ENCODE peak calls at places on chromosomes 12 and 14, in ten cellular contexts. One of them, this sample, is unnamed.

GRCh38 chr14:64684091-64684490 is 20.1 kb upstream of the PLEKHG3 start:
- DNase-seq in transverse colon: no peak
- DNase-seq in A549: no peak
- DNase-seq in sigmoid colon: peak; percentile 80
- DNase-seq in tibial nerve: no peak
- DNase-seq in SK-N-SH: no peak
- DNase-seq in H1: no peak
- DNase-seq in stomach: no peak
- DNase-seq in suprapubic skin: no peak
- DNase-seq in upper lobe of left lung: no peak
- DNase-seq in this sample: no peak

GRCh38 chr12:16348435-16349131 is 1.1 kb downstream of the MGST1 start:
- DNase-seq in transverse colon: no peak
- DNase-seq in A549: peak; percentile 39
- DNase-seq in sigmoid colon: no peak
- DNase-seq in tibial nerve: no peak
- DNase-seq in SK-N-SH: no peak
- DNase-seq in H1: no peak
- DNase-seq in stomach: no peak
- DNase-seq in suprapubic skin: no peak
- DNase-seq in upper lobe of left lung: no peak
- DNase-seq in this sample: no peak

GRCh38 chr12:67826946-67827719 is 162.1 kb upstream of the IFNG-AS1 start:
- DNase-seq in transverse colon: peak; percentile 14
- DNase-seq in A549: peak; percentile 9
- DNase-seq in sigmoid colon: no peak
- DNase-seq in tibial nerve: no peak
- DNase-seq in SK-N-SH: no peak
- DNase-seq in H1: no peak
- DNase-seq in stomach: no peak
- DNase-seq in suprapubic skin: no peak
- DNase-seq in upper lobe of left lung: no peak
- DNase-seq in this sample: no peak

GRCh38 chr12:118571730-118572129 is 195.4 kb downstream of the SUDS3 start:
- DNase-seq in transverse colon: no peak
- DNase-seq in A549: no peak
- DNase-seq in sigmoid colon: no peak
- DNase-seq in tibial nerve: no peak
- DNase-seq in SK-N-SH: no peak
- DNase-seq in H1: no peak
- DNase-seq in stomach: no peak
- DNase-seq in suprapubic skin: no peak
- DNase-seq in upper lobe of left lung: no peak
- DNase-seq in this sample: no peak

GRCh38 chr14:50594577-50595316 is 34.8 kb downstream of the ATL1 start:
- DNase-seq in transverse colon: no peak
- DNase-seq in A549: no peak
- DNase-seq in sigmoid colon: no peak
- DNase-seq in tibial nerve: no peak
- DNase-seq in SK-N-SH: no peak
- DNase-seq in H1: no peak
- DNase-seq in stomach: no peak
- DNase-seq in suprapubic skin: no peak
- DNase-seq in upper lobe of left lung: no peak
- DNase-seq in this sample: no peak

GRCh38 chr12:92074889-92075288 is 70.8 kb downstream of the BTG1 start:
- DNase-seq in transverse colon: no peak
- DNase-seq in A549: no peak
- DNase-seq in sigmoid colon: no peak
- DNase-seq in tibial nerve: no peak
- DNase-seq in SK-N-SH: no peak
- DNase-seq in H1: no peak
- DNase-seq in stomach: no peak
- DNase-seq in suprapubic skin: no peak
- DNase-seq in upper lobe of left lung: no peak
- DNase-seq in this sample: no peak

GRCh38 chr14:24316597-24316950 is 5.3 kb downstream of the LTB4R start:
- DNase-seq in transverse colon: no peak
- DNase-seq in A549: no peak
- DNase-seq in sigmoid colon: peak; percentile 59
- DNase-seq in tibial nerve: no peak
- DNase-seq in SK-N-SH: no peak
- DNase-seq in H1: no peak
- DNase-seq in stomach: no peak
- DNase-seq in suprapubic skin: no peak
- DNase-seq in upper lobe of left lung: no peak
- DNase-seq in this sample: no peak

GRCh38 chr12:71958457-71958856 is 19.8 kb downstream of the TPH2 start:
- DNase-seq in transverse colon: no peak
- DNase-seq in A549: no peak
- DNase-seq in sigmoid colon: no peak
- DNase-seq in tibial nerve: no peak
- DNase-seq in SK-N-SH: no peak
- DNase-seq in H1: no peak
- DNase-seq in stomach: no peak
- DNase-seq in suprapubic skin: no peak
- DNase-seq in upper lobe of left lung: no peak
- DNase-seq in this sample: no peak

GRCh38 chr12:54040148-54040494 is 7.3 kb downstream of the HOXC5 start:
- DNase-seq in transverse colon: no peak
- DNase-seq in A549: peak; percentile 57
- DNase-seq in sigmoid colon: no peak
- DNase-seq in tibial nerve: no peak
- DNase-seq in SK-N-SH: peak; percentile 70
- DNase-seq in H1: no peak
- DNase-seq in stomach: no peak
- DNase-seq in suprapubic skin: no peak
- DNase-seq in upper lobe of left lung: no peak
- DNase-seq in this sample: no peak

GRCh38 chr14:105945891-105946290 is 419.5 kb downstream of the TMEM121 start:
- DNase-seq in transverse colon: no peak
- DNase-seq in A549: peak; percentile 8
- DNase-seq in sigmoid colon: no peak
- DNase-seq in tibial nerve: no peak
- DNase-seq in SK-N-SH: no peak
- DNase-seq in H1: no peak
- DNase-seq in stomach: no peak
- DNase-seq in suprapubic skin: no peak
- DNase-seq in upper lobe of left lung: peak; percentile 38
- DNase-seq in this sample: no peak

GRCh38 chr12:31585271-31585670 is 5.7 kb downstream of the DENND5B start:
- DNase-seq in transverse colon: no peak
- DNase-seq in A549: peak; percentile 33
- DNase-seq in sigmoid colon: no peak
- DNase-seq in tibial nerve: no peak
- DNase-seq in SK-N-SH: no peak
- DNase-seq in H1: no peak
- DNase-seq in stomach: no peak
- DNase-seq in suprapubic skin: no peak
- DNase-seq in upper lobe of left lung: no peak
- DNase-seq in this sample: no peak

GRCh38 chr12:47218191-47218654 is 138.5 kb upstream of the AMIGO2 start:
- DNase-seq in transverse colon: no peak
- DNase-seq in A549: no peak
- DNase-seq in sigmoid colon: no peak
- DNase-seq in tibial nerve: no peak
- DNase-seq in SK-N-SH: no peak
- DNase-seq in H1: no peak
- DNase-seq in stomach: no peak
- DNase-seq in suprapubic skin: no peak
- DNase-seq in upper lobe of left lung: no peak
- DNase-seq in this sample: no peak

GRCh38 chr14:35789651-35790050 is 19.4 kb downstream of the RALGAPA1 start:
- DNase-seq in transverse colon: no peak
- DNase-seq in A549: no peak
- DNase-seq in sigmoid colon: no peak
- DNase-seq in tibial nerve: no peak
- DNase-seq in SK-N-SH: no peak
- DNase-seq in H1: no peak
- DNase-seq in stomach: no peak
- DNase-seq in suprapubic skin: no peak
- DNase-seq in upper lobe of left lung: no peak
- DNase-seq in this sample: no peak

GRCh38 chr12:101697930-101698781 is 716 bp downstream of the CHPT1 start:
- DNase-seq in transverse colon: peak; percentile 68
- DNase-seq in A549: peak; percentile 46
- DNase-seq in sigmoid colon: peak; percentile 82
- DNase-seq in tibial nerve: peak; percentile 20
- DNase-seq in SK-N-SH: no peak
- DNase-seq in H1: no peak
- DNase-seq in stomach: peak; percentile 64
- DNase-seq in suprapubic skin: peak; percentile 85
- DNase-seq in upper lobe of left lung: peak; percentile 67
- DNase-seq in this sample: no peak

GRCh38 chr14:61153914-61154545 is 127.1 kb downstream of the TMEM30B start:
- DNase-seq in transverse colon: no peak
- DNase-seq in A549: no peak
- DNase-seq in sigmoid colon: no peak
- DNase-seq in tibial nerve: no peak
- DNase-seq in SK-N-SH: no peak
- DNase-seq in H1: no peak
- DNase-seq in stomach: no peak
- DNase-seq in suprapubic skin: no peak
- DNase-seq in upper lobe of left lung: no peak
- DNase-seq in this sample: peak; percentile 42

GRCh38 chr12:52319097-52319496 is 2.1 kb downstream of the KRT83 start:
- DNase-seq in transverse colon: no peak
- DNase-seq in A549: peak; percentile 59
- DNase-seq in sigmoid colon: no peak
- DNase-seq in tibial nerve: no peak
- DNase-seq in SK-N-SH: no peak
- DNase-seq in H1: no peak
- DNase-seq in stomach: no peak
- DNase-seq in suprapubic skin: no peak
- DNase-seq in upper lobe of left lung: no peak
- DNase-seq in this sample: no peak

GRCh38 chr12:109047081-109047805 is 5.1 kb upstream of the USP30 start:
- DNase-seq in transverse colon: no peak
- DNase-seq in A549: peak; percentile 26
- DNase-seq in sigmoid colon: no peak
- DNase-seq in tibial nerve: no peak
- DNase-seq in SK-N-SH: no peak
- DNase-seq in H1: peak; percentile 33
- DNase-seq in stomach: no peak
- DNase-seq in suprapubic skin: no peak
- DNase-seq in upper lobe of left lung: no peak
- DNase-seq in this sample: no peak

GRCh38 chr12:124668602-124669001 is 101.2 kb upstream of the NCOR2 start:
- DNase-seq in transverse colon: no peak
- DNase-seq in A549: no peak
- DNase-seq in sigmoid colon: peak; percentile 61
- DNase-seq in tibial nerve: no peak
- DNase-seq in SK-N-SH: no peak
- DNase-seq in H1: no peak
- DNase-seq in stomach: peak; percentile 64
- DNase-seq in suprapubic skin: no peak
- DNase-seq in upper lobe of left lung: peak; percentile 77
- DNase-seq in this sample: no peak

GRCh38 chr12:130978785-130979184 is 25.1 kb downstream of the ADGRD1 start:
- DNase-seq in transverse colon: no peak
- DNase-seq in A549: no peak
- DNase-seq in sigmoid colon: peak; percentile 72
- DNase-seq in tibial nerve: no peak
- DNase-seq in SK-N-SH: no peak
- DNase-seq in H1: no peak
- DNase-seq in stomach: no peak
- DNase-seq in suprapubic skin: peak; percentile 79
- DNase-seq in upper lobe of left lung: no peak
- DNase-seq in this sample: no peak

GRCh38 chr14:101733211-101733610 is 28.3 kb upstream of the PPP2R5C start:
- DNase-seq in transverse colon: no peak
- DNase-seq in A549: no peak
- DNase-seq in sigmoid colon: no peak
- DNase-seq in tibial nerve: no peak
- DNase-seq in SK-N-SH: no peak
- DNase-seq in H1: no peak
- DNase-seq in stomach: no peak
- DNase-seq in suprapubic skin: peak; percentile 40
- DNase-seq in upper lobe of left lung: peak; percentile 21
- DNase-seq in this sample: no peak
- H3K4me1 ChIP-seq in transverse colon: peaks cover 19% of the 10 kb centered on the region
- H3K4me1 ChIP-seq in A549: peaks cover 18% of the 10 kb centered on the region
- H3K4me1 ChIP-seq in sigmoid colon: peaks cover 8% of the 10 kb centered on the region
- H3K4me1 ChIP-seq in tibial nerve: peaks cover 11% of the 10 kb centered on the region
- H3K4me1 ChIP-seq in SK-N-SH: no peaks in the 10 kb centered on the region
- H3K4me1 ChIP-seq in H1: peaks cover 11% of the 10 kb centered on the region
- H3K4me1 ChIP-seq in stomach: peaks cover 14% of the 10 kb centered on the region
- H3K4me1 ChIP-seq in suprapubic skin: peaks cover 30% of the 10 kb centered on the region
- H3K4me1 ChIP-seq in upper lobe of left lung: peaks cover 13% of the 10 kb centered on the region
- H3K4me1 ChIP-seq in this sample: peaks cover 11% of the 10 kb centered on the region

GRCh38 chr14:104341532-104342434 is 203.4 kb downstream of the KIF26A start:
- DNase-seq in transverse colon: peak; percentile 87
- DNase-seq in A549: peak; percentile 87
- DNase-seq in sigmoid colon: peak; percentile 73
- DNase-seq in tibial nerve: no peak
- DNase-seq in SK-N-SH: peak; percentile 67
- DNase-seq in H1: peak; percentile 85
- DNase-seq in stomach: peak; percentile 49
- DNase-seq in suprapubic skin: no peak
- DNase-seq in upper lobe of left lung: peak; percentile 49
- DNase-seq in this sample: no peak
- TF ChIP-seq EP300 in transverse colon: no peak
- TF ChIP-seq EP300 in A549: no peak
- TF ChIP-seq EP300 in sigmoid colon: no peak
- TF ChIP-seq EP300 in tibial nerve: no peak
- TF ChIP-seq EP300 in SK-N-SH: no peak
- TF ChIP-seq EP300 in H1: no peak
- TF ChIP-seq EP300 in stomach: no peak
- TF ChIP-seq EP300 in suprapubic skin: no peak
- TF ChIP-seq EP300 in upper lobe of left lung: no peak
- TF ChIP-seq EP300 in this sample: no peak

GRCh38 chr14:79137836-79138235 is 967.7 kb downstream of the NRXN3 start:
- DNase-seq in transverse colon: no peak
- DNase-seq in A549: no peak
- DNase-seq in sigmoid colon: no peak
- DNase-seq in tibial nerve: no peak
- DNase-seq in SK-N-SH: no peak
- DNase-seq in H1: no peak
- DNase-seq in stomach: no peak
- DNase-seq in suprapubic skin: no peak
- DNase-seq in upper lobe of left lung: no peak
- DNase-seq in this sample: no peak

GRCh38 chr14:79136437-79137430 is 966.6 kb downstream of the NRXN3 start:
- DNase-seq in transverse colon: no peak
- DNase-seq in A549: no peak
- DNase-seq in sigmoid colon: no peak
- DNase-seq in tibial nerve: no peak
- DNase-seq in SK-N-SH: no peak
- DNase-seq in H1: no peak
- DNase-seq in stomach: no peak
- DNase-seq in suprapubic skin: no peak
- DNase-seq in upper lobe of left lung: no peak
- DNase-seq in this sample: no peak

GRCh38 chr14:79134346-79134745 is 964.2 kb downstream of the NRXN3 start:
- DNase-seq in transverse colon: no peak
- DNase-seq in A549: no peak
- DNase-seq in sigmoid colon: no peak
- DNase-seq in tibial nerve: no peak
- DNase-seq in SK-N-SH: no peak
- DNase-seq in H1: no peak
- DNase-seq in stomach: no peak
- DNase-seq in suprapubic skin: no peak
- DNase-seq in upper lobe of left lung: no peak
- DNase-seq in this sample: no peak
- H3K27ac ChIP-seq in transverse colon: no peak overlapping the region
- H3K27ac ChIP-seq in A549: no peak overlapping the region
- H3K27ac ChIP-seq in sigmoid colon: no peak overlapping the region
- H3K27ac ChIP-seq in tibial nerve: no peak overlapping the region
- H3K27ac ChIP-seq in SK-N-SH: no peak overlapping the region
- H3K27ac ChIP-seq in H1: no peak overlapping the region
- H3K27ac ChIP-seq in stomach: no peak overlapping the region
- H3K27ac ChIP-seq in suprapubic skin: no peak overlapping the region
- H3K27ac ChIP-seq in upper lobe of left lung: no peak overlapping the region
- H3K27ac ChIP-seq in this sample: no peak overlapping the region

GRCh38 chr12:6346235-6346832 is 4.5 kb upstream of the TNFRSF1A start:
- DNase-seq in transverse colon: no peak
- DNase-seq in A549: no peak
- DNase-seq in sigmoid colon: no peak
- DNase-seq in tibial nerve: no peak
- DNase-seq in SK-N-SH: no peak
- DNase-seq in H1: no peak
- DNase-seq in stomach: no peak
- DNase-seq in suprapubic skin: no peak
- DNase-seq in upper lobe of left lung: no peak
- DNase-seq in this sample: no peak
- H3K4me1 ChIP-seq in transverse colon: peaks cover 42% of the 10 kb centered on the region
- H3K4me1 ChIP-seq in A549: peaks cover 49% of the 10 kb centered on the region
- H3K4me1 ChIP-seq in sigmoid colon: peaks cover 49% of the 10 kb centered on the region
- H3K4me1 ChIP-seq in tibial nerve: peaks cover 36% of the 10 kb centered on the region
- H3K4me1 ChIP-seq in SK-N-SH: peaks cover 5% of the 10 kb centered on the region
- H3K4me1 ChIP-seq in H1: peaks cover 3% of the 10 kb centered on the region
- H3K4me1 ChIP-seq in stomach: peaks cover 55% of the 10 kb centered on the region
- H3K4me1 ChIP-seq in suprapubic skin: peaks cover 50% of the 10 kb centered on the region
- H3K4me1 ChIP-seq in upper lobe of left lung: peaks cover 59% of the 10 kb centered on the region
- H3K4me1 ChIP-seq in this sample: peaks cover 65% of the 10 kb centered on the region

This sample was measured in esophagus muscularis mucosa.